ENCODE peak calls at places on chromosomes 4 and X, in four cellular contexts. W is GM12878, U is HepG2, I is H1. E is an unnamed sample.

GRCh38 chr4:6668391-6668790 is 25.3 kb upstream of the S100P start:
- DNase-seq in W (no peak), U (no peak), I (no peak), E (no peak)

GRCh38 chr4:64230709-64231310 is 178.4 kb downstream of the TECRL start:
- DNase-seq in W (no peak), U (no peak), I (no peak), E (peak; percentile 9)

GRCh38 chr4:128854433-128854832 is 44.9 kb downstream of the JADE1 start:
- DNase-seq in W (no peak), U (no peak), I (no peak), E (no peak)

GRCh38 chr4:139669335-139669734 is 3.7 kb downstream of the MGST2 start:
- DNase-seq in W (no peak), U (no peak), I (no peak), E (no peak)

GRCh38 chr4:148054275-148054674 is 322.4 kb downstream of the ARHGAP10 start:
- DNase-seq in W (no peak), U (no peak), I (no peak), E (no peak)

GRCh38 chr4:168584321-168584771 is 87.5 kb downstream of the PALLD start:
- DNase-seq in W (no peak), U (no peak), I (no peak), E (no peak)

GRCh38 chrX:13898084-13898483 is 81.2 kb upstream of the GPM6B start:
- DNase-seq in W (peak; percentile 13), U (no peak), I (no peak), E (peak; percentile 10)

GRCh38 chr4:183636488-183636887 is 22.5 kb downstream of the RWDD4 start:
- DNase-seq in W (no peak), U (no peak), I (no peak), E (no peak)

GRCh38 chrX:100695991-100696390 is 35.9 kb downstream of the SYTL4 start:
- DNase-seq in W (no peak), U (peak; percentile 5), I (no peak), E (no peak)

GRCh38 chr4:4613126-4613465 is 71.2 kb upstream of the STX18 start:
- DNase-seq in W (no peak), U (no peak), I (no peak), E (no peak)

GRCh38 chr4:40831462-40831861 is 81.7 kb downstream of the NSUN7 start:
- DNase-seq in W (no peak), U (no peak), I (no peak), E (no peak)

GRCh38 chr4:10303291-10303690 is 153.9 kb downstream of the ZNF518B start:
- DNase-seq in W (no peak), U (no peak), I (no peak), E (no peak)

GRCh38 chr4:86939123-86939522 is 4.3 kb downstream of the AFF1 start:
- DNase-seq in W (no peak), U (no peak), I (no peak), E (no peak)

GRCh38 chr4:86935499-86935832 is 655 bp downstream of the AFF1 start:
- DNase-seq in W (no peak), U (no peak), I (no peak), E (no peak)

GRCh38 chr4:86935833-86936721 is 1.3 kb downstream of the AFF1 start:
- DNase-seq in W (peak; percentile 88), U (peak; percentile 62), I (peak; percentile 80), E (peak; percentile 91)

GRCh38 chr4:86934147-86934771 is 552 bp upstream of the AFF1 start:
- DNase-seq in W (no peak), U (no peak), I (no peak), E (no peak)

GRCh38 chr4:86934772-86935498 is at the start of gene AFF1:
- DNase-seq in W (peak; percentile 71), U (peak; percentile 86), I (peak; percentile 81), E (peak; percentile 97)
- H3K4me1 ChIP-seq in W (peaks cover 3% of the 10 kb centered on the region), U (peaks cover 42% of the 10 kb centered on the region), I (peaks cover 5% of the 10 kb centered on the region), E (peaks cover 17% of the 10 kb centered on the region)

GRCh38 chrX:41946230-41946629 is 22.9 kb upstream of the CASK start:
- DNase-seq in W (no peak), U (no peak), I (no peak), E (no peak)

GRCh38 chrX:41956027-41956426 is 32.7 kb upstream of the CASK start:
- DNase-seq in W (no peak), U (no peak), I (no peak), E (peak; percentile 28)

GRCh38 chrX:41946973-41947612 is 23.7 kb upstream of the CASK start:
- DNase-seq in W (no peak), U (no peak), I (no peak), E (no peak)

GRCh38 chrX:41952102-41952501 is 28.7 kb upstream of the CASK start:
- DNase-seq in W (no peak), U (no peak), I (no peak), E (no peak)
- TF ChIP-seq HDAC6 in W (no peak), U (no peak), I (no peak), E (no peak)

DNA sequence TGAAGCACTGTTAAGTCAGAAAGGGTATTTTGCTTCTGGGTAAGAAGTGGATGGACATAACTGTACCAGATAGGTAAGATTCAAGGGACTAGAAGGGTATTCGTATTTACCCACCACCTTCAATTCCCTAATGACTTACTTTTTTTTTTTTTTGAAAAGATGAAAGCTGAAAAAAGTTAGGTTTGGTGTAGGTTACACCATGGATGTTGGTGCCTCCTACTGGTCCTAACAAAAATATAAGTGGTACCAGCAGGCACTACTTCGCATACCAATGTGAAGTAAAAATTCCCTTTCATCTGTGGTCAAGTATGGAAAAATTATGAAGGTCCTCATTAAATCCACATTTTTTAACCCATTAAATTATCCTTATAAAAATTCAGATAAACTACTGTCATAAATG is 7.2 kb downstream of the ANKRD17 start:
- DNase-seq in W (no peak), U (no peak), I (no peak), E (no peak)
- H3K4me1 ChIP-seq in W (no peaks in the 10 kb centered on the region), U (peaks cover 64% of the 10 kb centered on the region), I (peaks cover 3% of the 10 kb centered on the region), E (peaks cover 3% of the 10 kb centered on the region)

GRCh38 chr4:106422766-106423165 is 54.2 kb upstream of the GIMD1 start:
- DNase-seq in W (no peak), U (no peak), I (no peak), E (no peak)

GRCh38 chr4:106423791-106424190 is 55.2 kb upstream of the GIMD1 start:
- DNase-seq in W (no peak), U (no peak), I (no peak), E (no peak)

GRCh38 chr4:106418444-106418843 is 49.9 kb upstream of the GIMD1 start:
- DNase-seq in W (no peak), U (no peak), I (no peak), E (no peak)

GRCh38 chr4:106421441-106422296 is 53.1 kb upstream of the GIMD1 start:
- DNase-seq in W (no peak), U (peak; percentile 50), I (no peak), E (no peak)
- TF ChIP-seq HDAC6 in W (no peak), U (no peak), I (no peak), E (no peak)

DNA sequence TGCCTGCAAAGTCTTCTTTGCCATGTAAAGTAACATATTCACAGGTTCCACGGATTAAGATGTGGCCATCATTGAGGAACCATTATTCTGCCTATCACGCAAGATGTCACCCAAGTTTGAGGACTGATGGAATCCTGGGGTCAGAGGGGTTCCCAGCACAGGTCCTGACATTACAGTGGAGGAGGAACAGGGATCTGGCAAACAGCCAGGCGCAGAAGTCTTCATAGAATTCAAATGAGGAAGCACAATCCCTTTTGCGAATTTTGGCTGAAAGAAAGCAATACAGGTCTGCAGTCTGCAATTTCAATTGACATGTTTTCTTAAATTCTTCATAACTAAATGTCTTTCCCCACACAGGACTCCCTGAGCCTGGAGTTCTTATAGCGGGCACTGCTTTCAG is 14.5 kb downstream of the DOCK11 start:
- DNase-seq in W (no peak), U (no peak), I (no peak), E (no peak)
- H3K4me1 ChIP-seq in W (no peaks in the 10 kb centered on the region), U (no peaks in the 10 kb centered on the region), I (no peaks in the 10 kb centered on the region), E (peaks cover 9% of the 10 kb centered on the region)

GRCh38 chr4:56181140-56181950 is 205.9 kb downstream of the AASDH start:
- DNase-seq in W (no peak), U (no peak), I (no peak), E (peak; percentile 33)

GRCh38 chr4:56182356-56182755 is 204.9 kb downstream of the AASDH start:
- DNase-seq in W (no peak), U (no peak), I (no peak), E (no peak)

GRCh38 chr4:56186808-56187523 is 200.3 kb downstream of the AASDH start:
- DNase-seq in W (no peak), U (no peak), I (no peak), E (no peak)

GRCh38 chr4:56184214-56184613 is 203.1 kb downstream of the AASDH start:
- DNase-seq in W (no peak), U (no peak), I (no peak), E (no peak)

GRCh38 chr4:56183344-56183959 is 203.8 kb downstream of the AASDH start:
- DNase-seq in W (peak; percentile 7), U (no peak), I (no peak), E (peak; percentile 55)
- TF ChIP-seq HDAC6 in W (no peak), U (no peak), I (no peak), E (no peak)

DNA sequence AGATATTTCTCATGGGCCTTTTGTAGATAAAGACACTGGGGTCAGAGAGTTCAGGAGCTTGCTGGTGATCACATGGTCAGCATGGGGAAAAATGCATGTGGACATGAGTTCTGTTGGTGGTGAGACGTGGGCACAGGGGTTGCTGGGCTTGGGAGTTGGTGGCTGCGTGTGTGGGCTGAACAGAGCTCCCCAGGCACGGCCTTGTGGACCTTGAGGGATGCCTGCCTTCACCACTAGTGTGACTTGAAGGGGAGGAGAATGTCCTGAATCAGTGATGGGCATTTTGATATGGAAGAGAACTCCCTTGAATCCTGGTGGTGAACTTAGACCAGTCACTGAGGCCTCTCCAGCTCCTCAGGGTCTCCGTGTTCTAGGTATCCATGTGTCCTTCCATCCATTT is 8.9 kb downstream of the CD99 start:
- DNase-seq in W (no peak), U (no peak), I (no peak), E (no peak)
- H3K4me1 ChIP-seq in W (peaks cover 33% of the 10 kb centered on the region), U (peaks cover 12% of the 10 kb centered on the region), I (no peaks in the 10 kb centered on the region), E (peaks cover 3% of the 10 kb centered on the region)

DNA sequence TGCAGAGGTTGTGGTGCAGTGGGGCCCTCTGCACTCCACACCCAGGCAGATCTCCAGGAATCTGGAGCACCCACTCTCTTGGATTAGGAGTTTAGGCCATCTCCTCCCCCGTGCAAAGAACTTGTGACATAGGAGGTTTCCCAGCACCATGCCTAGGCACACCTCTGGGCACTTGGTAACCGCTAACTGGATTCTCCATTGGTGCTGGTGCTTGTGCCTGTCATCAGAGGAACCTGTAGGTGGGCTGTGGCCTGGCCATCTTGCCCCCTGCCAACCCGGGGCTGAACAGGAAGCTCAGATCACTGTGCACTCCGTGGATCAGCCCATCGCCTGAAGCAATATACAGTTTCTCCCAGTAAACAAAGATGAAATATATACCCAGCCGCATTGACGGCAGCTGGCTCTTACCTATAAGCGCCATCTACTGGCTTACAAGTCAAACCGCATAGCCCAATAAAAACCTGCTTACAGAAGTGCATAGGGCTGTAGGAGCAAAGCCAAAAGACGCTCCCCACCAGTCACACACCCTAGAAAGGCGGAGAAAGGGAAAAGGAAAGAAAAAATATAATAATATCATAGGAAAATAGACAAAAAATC is 19.1 kb upstream of the TEX13B start:
- DNase-seq in W (no peak), U (peak; percentile 11), I (no peak), E (peak; percentile 20)
- TF ChIP-seq HDAC6 in W (no peak), U (no peak), I (no peak), E (no peak)